ENCODE peak calls at places on chromosome 20, in five cellular contexts. O is mammary epithelial cell, U is kidney, A is omental fat pad, M is pancreas. E is an unnamed sample.

GRCh38 chr20:31896049-31896448 is 25.6 kb downstream of the TTLL9 start:
- DNase-seq in O (no peak), U (no peak), A (no peak), M (no peak), E (no peak)

GRCh38 chr20:43583982-43584432 is 6.7 kb upstream of the IFT52 start:
- DNase-seq in O (peak), U (peak), A (peak), M (peak), E (no peak)

GRCh38 chr20:62196286-62196685 is 13.5 kb downstream of the MTG2 start:
- DNase-seq in O (no peak), U (peak), A (no peak), M (no peak), E (no peak)

GRCh38 chr20:47150403-47151152 is 205.9 kb downstream of the ZMYND8 start:
- DNase-seq in O (peak), U (no peak), A (no peak), M (no peak), E (no peak)

GRCh38 chr20:2617099-2617714 is 35.2 kb upstream of the NOP56 start:
- DNase-seq in O (no peak), U (no peak), A (no peak), M (no peak), E (no peak)

GRCh38 chr20:33442136-33443005 is 1.2 kb downstream of the SNTA1 start:
- DNase-seq in O (no peak), U (no peak), A (no peak), M (peak), E (no peak)

GRCh38 chr20:34571753-34572152 is 13.2 kb downstream of the MAP1LC3A start:
- DNase-seq in O (no peak), U (peak), A (no peak), M (no peak), E (no peak)

GRCh38 chr20:41172296-41173140 is 35.2 kb downstream of the PLCG1 start:
- DNase-seq in O (no peak), U (peak), A (no peak), M (no peak), E (peak)

GRCh38 chr20:297925-298754 is 770 bp downstream of the ZCCHC3 start:
- DNase-seq in O (peak), U (peak), A (no peak), M (peak), E (peak)

GRCh38 chr20:35135867-35136586 is 11.1 kb downstream of the EDEM2 start:
- DNase-seq in O (no peak), U (no peak), A (no peak), M (no peak), E (no peak)

GRCh38 chr20:17875981-17876385 is 92.6 kb downstream of the SNX5 start:
- DNase-seq in O (no peak), U (no peak), A (no peak), M (no peak), E (no peak)

GRCh38 chr20:34066476-34067090 is 45.5 kb downstream of the EIF2S2 start:
- DNase-seq in O (peak), U (no peak), A (no peak), M (no peak), E (no peak)

GRCh38 chr20:34368547-34368946 is 5.5 kb downstream of the ITCH start:
- DNase-seq in O (no peak), U (no peak), A (no peak), M (no peak), E (no peak)

GRCh38 chr20:51327251-51327841 is 215.2 kb downstream of the NFATC2 start:
- DNase-seq in O (peak), U (no peak), A (no peak), M (no peak), E (no peak)

GRCh38 chr20:62651285-62652021 is 9.2 kb downstream of the SLCO4A1 start:
- DNase-seq in O (no peak), U (peak), A (peak), M (no peak), E (peak)

GRCh38 chr20:1185316-1185741 is 548 bp upstream of the TMEM74B start:
- DNase-seq in O (no peak), U (no peak), A (no peak), M (peak), E (no peak)

GRCh38 chr20:24664266-24664986 is 195.0 kb downstream of the SYNDIG1 start:
- DNase-seq in O (no peak), U (peak), A (no peak), M (no peak), E (no peak)

GRCh38 chr20:5569021-5569420 is 181.2 kb upstream of the SHLD1 start:
- DNase-seq in O (peak), U (no peak), A (no peak), M (no peak), E (no peak)

GRCh38 chr20:219290-220115 is 7.6 kb upstream of the DEFB129 start:
- DNase-seq in O (peak), U (no peak), A (no peak), M (no peak), E (no peak)

GRCh38 chr20:2557873-2558580 is 21.7 kb downstream of the TMC2 start:
- DNase-seq in O (no peak), U (no peak), A (no peak), M (no peak), E (no peak)

GRCh38 chr20:51275816-51276215 is 252.9 kb upstream of the KCNG1 start:
- DNase-seq in O (no peak), U (no peak), A (no peak), M (no peak), E (no peak)

GRCh38 chr20:21323640-21324039 is 20.5 kb downstream of the XRN2 start:
- DNase-seq in O (peak), U (no peak), A (no peak), M (no peak), E (no peak)

GRCh38 chr20:7399114-7399513 is 541.1 kb downstream of the HAO1 start:
- DNase-seq in O (no peak), U (no peak), A (no peak), M (no peak), E (no peak)

GRCh38 chr20:9955646-9956045 is 79.1 kb upstream of the ANKEF1 start:
- DNase-seq in O (peak), U (no peak), A (no peak), M (no peak), E (no peak)

GRCh38 chr20:41202426-41202825 is 65.1 kb downstream of the PLCG1 start:
- DNase-seq in O (no peak), U (no peak), A (no peak), M (no peak), E (no peak)

GRCh38 chr20:62640870-62641748 is 1.2 kb upstream of the SLCO4A1 start:
- DNase-seq in O (no peak), U (no peak), A (no peak), M (no peak), E (no peak)

GRCh38 chr20:50930139-50931047 is 844 bp downstream of the ADNP start:
- DNase-seq in O (no peak), U (peak), A (no peak), M (peak), E (no peak)

GRCh38 chr20:3785240-3786125 is 1.1 kb downstream of the CENPB start:
- DNase-seq in O (no peak), U (peak), A (no peak), M (peak), E (no peak)

GRCh38 chr20:16709017-16709416 is 20.8 kb upstream of the SNRPB2 start:
- DNase-seq in O (no peak), U (no peak), A (no peak), M (no peak), E (no peak)

DNA sequence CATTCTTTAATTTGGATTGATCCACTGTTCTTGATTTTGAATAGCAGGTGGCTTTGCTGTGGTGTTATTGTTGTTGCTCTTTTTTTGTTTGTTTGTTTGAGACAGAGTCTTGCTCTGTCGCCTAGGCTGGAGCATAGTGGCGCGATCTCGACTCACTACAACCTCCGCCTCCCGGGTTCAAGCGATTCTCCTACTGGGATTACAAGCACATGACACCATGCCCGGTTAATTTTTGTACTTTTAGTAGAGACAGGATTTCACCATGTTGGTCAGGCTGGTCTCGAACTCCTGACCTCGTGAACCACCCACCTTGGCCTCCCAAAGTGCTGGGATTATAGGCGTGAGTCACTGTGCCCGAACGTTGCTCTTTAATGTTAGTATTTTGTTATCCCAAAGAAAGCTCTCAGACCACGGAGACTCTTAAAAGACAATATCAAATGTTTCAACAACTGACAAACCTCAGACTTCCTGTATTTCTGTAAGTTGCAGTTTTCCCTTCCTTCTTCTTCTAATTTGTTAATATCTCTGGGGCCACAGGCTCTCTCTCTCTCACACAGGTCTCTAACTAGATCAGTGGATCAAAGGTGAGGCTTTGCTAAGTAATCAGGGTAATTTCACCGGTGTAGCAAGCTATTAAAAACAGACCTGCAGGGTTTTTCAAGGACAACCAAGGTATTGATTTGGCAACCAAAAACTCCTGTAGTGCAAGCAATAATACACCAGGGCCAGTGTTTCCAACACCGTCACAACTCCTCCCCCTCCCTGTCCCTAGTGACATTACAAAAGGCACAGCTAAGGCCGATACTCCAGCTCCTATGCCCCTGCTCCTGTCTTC is 48.8 kb upstream of the ZNF217 start:
- DNase-seq in O (peak), U (no peak), A (no peak), M (no peak), E (no peak)
- TF ChIP-seq CTCF in O (no peak), U (no peak), A (no peak), M (no peak), E (no peak)

DNA sequence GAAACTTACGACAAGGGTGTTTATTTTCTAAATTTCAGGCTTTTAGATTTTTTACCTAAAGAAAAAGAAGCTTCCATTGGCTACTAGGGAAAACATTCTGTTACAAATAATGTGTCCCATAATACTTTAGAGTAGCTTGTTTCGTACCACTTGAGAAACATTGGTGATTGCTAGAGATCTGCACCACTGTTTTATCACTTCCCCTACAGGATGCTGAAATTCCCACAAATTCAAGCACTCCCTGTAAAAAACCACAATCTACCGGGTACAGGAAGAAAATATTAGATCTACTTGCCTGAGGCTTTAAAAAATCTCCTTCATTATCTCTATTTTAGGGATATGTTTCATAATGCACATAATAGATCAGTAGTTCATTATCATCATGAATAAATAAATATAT is 29.9 kb downstream of the SEL1L2 start:
- DNase-seq in O (no peak), U (no peak), A (no peak), M (no peak), E (no peak)
- TF ChIP-seq CTCF in O (no peak), U (no peak), A (no peak), M (no peak), E (no peak)

DNA sequence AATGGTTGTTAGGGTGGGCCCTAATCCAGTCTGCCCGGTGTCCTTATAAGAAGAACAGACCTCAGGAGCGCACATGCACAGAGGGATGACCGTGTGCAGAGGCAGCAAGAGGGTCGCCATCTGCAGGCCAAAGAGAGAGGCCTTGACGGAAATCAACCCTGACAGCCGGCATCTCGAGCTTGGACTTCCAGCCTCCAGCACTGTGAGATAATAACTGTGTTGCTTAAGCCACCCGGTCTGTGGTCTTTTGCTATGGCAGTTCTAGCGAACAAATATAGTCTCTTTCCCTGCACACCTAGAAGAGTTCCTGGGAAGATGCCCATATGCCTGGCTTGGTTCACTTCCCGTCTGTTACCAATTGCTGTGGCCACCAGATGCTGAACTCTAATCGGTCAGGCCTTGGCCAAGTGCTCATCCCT is 35.3 kb upstream of the PTGIS start:
- DNase-seq in O (no peak), U (no peak), A (no peak), M (no peak), E (no peak)
- TF ChIP-seq CTCF in O (no peak), U (no peak), A (no peak), M (no peak), E (no peak)

GRCh38 chr20:45374101-45374467 is 4.0 kb downstream of the TP53TG5 start:
- DNase-seq in O (no peak), U (no peak), A (no peak), M (no peak), E (no peak)
- TF ChIP-seq CTCF in O (no peak), U (no peak), A (no peak), M (no peak), E (no peak)

GRCh38 chr20:46108435-46108841 is 9.7 kb upstream of the CD40 start:
- DNase-seq in O (no peak), U (no peak), A (no peak), M (no peak), E (no peak)
- TF ChIP-seq CTCF in O (no peak), U (no peak), A (no peak), M (no peak), E (no peak)

DNA sequence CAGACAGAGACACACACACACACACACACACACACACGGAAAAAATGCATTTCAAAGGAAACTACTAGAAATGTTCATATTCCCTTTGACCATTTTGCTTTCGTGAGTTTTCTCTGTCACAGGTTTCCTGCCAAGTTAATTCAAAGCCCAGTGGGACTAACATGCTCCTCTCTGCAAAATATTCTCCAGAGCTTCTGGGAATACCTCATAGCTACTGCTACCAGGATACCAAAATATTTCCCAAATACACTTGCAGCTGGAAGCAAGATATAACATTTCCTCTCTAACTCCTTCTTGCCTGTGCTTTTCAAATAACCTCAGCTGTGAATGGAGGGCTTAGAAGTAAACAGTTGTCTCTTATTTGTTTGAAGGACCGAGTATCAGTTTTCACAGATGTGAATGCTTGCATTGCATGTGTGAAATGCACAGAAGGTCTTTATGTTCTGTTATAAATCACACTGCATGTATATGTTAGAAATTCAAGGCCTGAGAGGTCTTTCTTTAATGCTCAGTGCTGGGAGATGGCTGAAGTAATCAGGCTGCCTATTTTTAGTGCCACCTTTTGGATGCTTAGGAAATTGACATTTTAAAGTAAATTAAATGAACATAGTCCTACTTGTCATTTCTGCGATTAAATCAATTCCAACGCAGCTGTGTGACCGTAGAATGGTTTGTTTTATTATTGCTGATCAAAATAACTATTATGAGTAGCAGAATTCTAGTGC is 8.7 kb upstream of the FAM209A start:
- DNase-seq in O (no peak), U (no peak), A (no peak), M (no peak), E (no peak)
- TF ChIP-seq CTCF in O (peak), U (no peak), A (no peak), M (no peak), E (no peak)

DNA sequence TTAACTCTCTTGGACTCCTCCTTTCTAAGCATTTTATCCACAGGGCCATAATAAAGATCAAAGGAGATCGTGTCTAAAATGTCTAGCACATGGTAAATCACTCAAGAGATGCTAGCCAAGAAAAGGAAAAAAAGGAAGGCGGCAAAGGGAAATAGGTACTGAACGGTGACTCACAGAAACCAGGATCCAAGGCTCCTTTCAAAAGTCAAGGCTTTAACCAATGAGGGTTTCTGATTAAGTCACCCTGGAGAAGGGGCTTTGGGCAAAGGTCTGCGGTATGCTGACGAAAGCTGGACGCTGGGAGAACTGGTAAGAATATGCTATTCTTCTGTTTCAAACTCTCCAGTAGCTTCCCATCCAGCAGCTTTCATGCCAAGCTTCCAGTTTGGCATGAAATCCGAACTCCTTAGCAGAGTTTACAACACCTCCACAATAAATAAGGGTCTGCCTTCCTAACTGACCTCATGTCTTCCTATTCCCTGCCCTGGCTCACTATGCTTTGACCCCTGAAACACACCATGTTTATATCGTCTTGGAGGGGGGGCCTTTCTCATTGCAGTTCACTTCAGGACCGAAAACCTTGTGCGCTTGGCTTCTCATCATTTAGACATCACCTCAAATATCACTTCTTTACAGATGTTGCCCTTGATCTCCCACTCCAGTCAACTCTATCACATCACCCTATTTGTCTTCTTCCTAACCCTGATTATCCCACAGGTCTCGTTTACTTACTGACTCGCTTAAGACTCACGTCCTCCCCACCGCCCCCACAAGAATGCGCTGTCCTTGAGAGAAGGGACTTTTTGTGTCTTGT is 908 bp downstream of the TOMM34 start:
- DNase-seq in O (peak), U (no peak), A (peak), M (no peak), E (no peak)
- TF ChIP-seq CTCF in O (no peak), U (no peak), A (no peak), M (no peak), E (no peak)

DNA sequence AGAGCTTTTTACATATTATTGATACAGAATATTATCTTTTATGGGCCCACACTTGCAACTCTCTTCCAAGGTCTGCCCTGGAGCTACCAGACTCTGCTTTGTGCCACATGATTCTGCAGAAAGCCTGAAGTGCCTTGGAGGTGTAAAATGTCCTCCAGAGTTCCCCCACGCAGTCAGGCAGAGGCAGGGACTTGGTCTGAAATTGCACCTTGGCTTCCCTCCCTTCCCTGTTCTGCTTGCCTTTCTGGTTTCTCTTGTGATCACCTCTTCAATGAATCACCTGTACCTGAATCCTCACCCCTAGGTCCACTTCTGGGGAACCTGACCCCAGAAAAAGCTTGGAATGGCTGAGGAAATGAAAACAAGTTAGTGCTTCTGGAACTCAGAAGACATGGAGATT is 43.0 kb upstream of the TGM2 start:
- DNase-seq in O (no peak), U (no peak), A (no peak), M (no peak), E (no peak)
- TF ChIP-seq CTCF in O (no peak), U (no peak), A (no peak), M (no peak), E (no peak)

GRCh38 chr20:59520814-59521213 is 83.5 kb upstream of the PHACTR3 start:
- DNase-seq in O (no peak), U (no peak), A (no peak), M (no peak), E (no peak)

GRCh38 chr20:59526242-59527225 is 77.8 kb upstream of the PHACTR3 start:
- DNase-seq in O (no peak), U (peak), A (no peak), M (no peak), E (no peak)

GRCh38 chr20:59525500-59526241 is 78.7 kb upstream of the PHACTR3 start:
- DNase-seq in O (peak), U (peak), A (no peak), M (no peak), E (no peak)
- TF ChIP-seq CTCF in O (peak), U (peak), A (peak), M (peak), E (peak)

E was measured in activated B cell treated with CpG ODN at 0.5 μM for 24 hours.